ENCODE peak calls at places on chromosomes 12 and 14, in five cellular contexts. N is NCI-H1105 treated with DMSO at 0.1 percent for 48 hours, G is T-helper 17 cell, K is fibroblast of the aortic adventitia, F is hypothalamus. X is an unnamed sample.

GRCh38 chr12:15677207-15677606 is 112.0 kb downstream of the EPS8 start:
- DNase-seq in K (no peak), G (no peak), F (no peak), N (no peak), X (no peak)

GRCh38 chr12:1760566-1761382 is 59.6 kb upstream of the LRTM2 start:
- DNase-seq in N (no peak), G (no peak), K (peak), F (no peak), X (no peak)

GRCh38 chr12:51593539-51593938 is 2.5 kb downstream of the SCN8A start:
- DNase-seq in G (no peak), F (no peak), K (peak), N (no peak), X (no peak)

GRCh38 chr14:58662028-58662427 is 24.3 kb downstream of the DACT1 start:
- DNase-seq in K (no peak), F (no peak), G (no peak), N (no peak), X (no peak)

GRCh38 chr12:55713721-55714120 is 2.1 kb upstream of the BLOC1S1 start:
- DNase-seq in G (no peak), F (no peak), K (peak), N (no peak), X (no peak)

GRCh38 chr14:72745991-72746980 is 147.6 kb downstream of the DPF3 start:
- DNase-seq in G (no peak), F (no peak), N (no peak), K (peak), X (no peak)

GRCh38 chr12:131910302-131911110 is 16.1 kb downstream of the ULK1 start:
- DNase-seq in K (no peak), F (no peak), N (no peak), G (no peak), X (no peak)

GRCh38 chr12:121637231-121637914 is 11.0 kb downstream of the ORAI1 start:
- DNase-seq in N (no peak), G (peak), K (no peak), F (no peak), X (no peak)

GRCh38 chr14:51008416-51008815 is 64.1 kb upstream of the PYGL start:
- DNase-seq in N (no peak), G (no peak), K (no peak), F (no peak), X (no peak)

GRCh38 chr12:122842505-122843405 is 7.5 kb downstream of the HIP1R start:
- DNase-seq in K (no peak), N (no peak), F (no peak), G (no peak), X (no peak)

GRCh38 chr14:105026033-105026785 is 5.3 kb upstream of the CDCA4 start:
- DNase-seq in F (no peak), N (no peak), G (no peak), K (no peak), X (no peak)

GRCh38 chr12:119239040-119239439 is 60.3 kb downstream of the HSPB8 start:
- DNase-seq in N (no peak), G (no peak), K (no peak), F (no peak), X (no peak)

GRCh38 chr12:89840162-89840922 is 131.7 kb upstream of the ATP2B1 start:
- DNase-seq in K (peak), N (no peak), G (no peak), F (no peak), X (no peak)

GRCh38 chr12:46774011-46774633 is 51.7 kb downstream of the SLC38A4 start:
- DNase-seq in N (no peak), F (no peak), K (peak), G (no peak), X (no peak)

GRCh38 chr12:94230357-94230905 is 82.1 kb downstream of the PLXNC1 start:
- DNase-seq in G (no peak), N (no peak), K (peak), F (no peak), X (no peak)

GRCh38 chr12:55034218-55034617 is 14.4 kb downstream of the NEUROD4 start:
- DNase-seq in K (no peak), N (no peak), F (peak), G (no peak), X (no peak)

GRCh38 chr12:3161861-3162260 is 84.7 kb downstream of the TSPAN9 start:
- DNase-seq in G (no peak), N (no peak), F (no peak), K (no peak), X (no peak)

GRCh38 chr14:24952851-24953666 is 96.9 kb downstream of the STXBP6 start:
- DNase-seq in F (peak), K (no peak), N (no peak), G (no peak), X (peak)

GRCh38 chr12:24945039-24945438 is 3.9 kb downstream of the BCAT1 start:
- DNase-seq in G (no peak), K (no peak), N (no peak), F (no peak), X (no peak)

GRCh38 chr12:52440821-52441319 is 6.7 kb upstream of the KRT75 start:
- DNase-seq in F (no peak), G (no peak), K (peak), N (no peak), X (no peak)

GRCh38 chr12:66129934-66130266 is 650 bp downstream of the LLPH start:
- DNase-seq in F (no peak), G (no peak), N (no peak), K (peak), X (no peak)

GRCh38 chr12:89927226-89927698 is 218.6 kb upstream of the ATP2B1 start:
- DNase-seq in K (no peak), F (no peak), G (no peak), N (no peak), X (no peak)

GRCh38 chr12:52183544-52183910 is 8.3 kb downstream of the KRT80 start:
- DNase-seq in G (no peak), F (no peak), N (peak), K (no peak), X (no peak)

GRCh38 chr12:15846887-15847286 is 35.3 kb upstream of the STRAP start:
- DNase-seq in N (no peak), G (no peak), K (peak), F (no peak), X (no peak)

GRCh38 chr12:59999291-59999690 is 403.5 kb downstream of the SLC16A7 start:
- DNase-seq in N (no peak), G (no peak), F (no peak), K (no peak), X (no peak)

GRCh38 chr14:52272375-52272774 is 4.9 kb downstream of the PTGDR start:
- DNase-seq in K (peak), G (no peak), N (no peak), F (no peak), X (no peak)

GRCh38 chr14:105445901-105446845 is 26.5 kb downstream of the MTA1 start:
- DNase-seq in F (no peak), G (no peak), N (no peak), K (no peak), X (no peak)

GRCh38 chr12:68491204-68491960 is 119.3 kb upstream of the RAP1B start:
- DNase-seq in F (no peak), K (no peak), N (no peak), G (no peak), X (no peak)

GRCh38 chr14:104697892-104698583 is 8.6 kb downstream of the INF2 start:
- DNase-seq in G (no peak), N (no peak), K (peak), F (no peak), X (peak)

GRCh38 chr14:80425686-80426085 is 214.4 kb upstream of the DIO2 start:
- DNase-seq in F (no peak), N (no peak), G (no peak), K (peak), X (no peak)

GRCh38 chr12:11133162-11133561 is 1.3 kb downstream of the TAS2R30 start:
- DNase-seq in G (no peak), K (no peak), N (no peak), F (no peak), X (no peak)

GRCh38 chr14:81990312-81990761 is 456.7 kb upstream of the SEL1L start:
- DNase-seq in G (no peak), K (peak), F (peak), N (peak), X (peak)

GRCh38 chr12:57368349-57369095 is 62.3 kb downstream of the R3HDM2 start:
- DNase-seq in K (peak), N (no peak), G (no peak), F (no peak), X (no peak)

GRCh38 chr12:93972411-93973208 is 175.8 kb upstream of the PLXNC1 start:
- DNase-seq in N (no peak), F (no peak), K (peak), G (no peak), X (no peak)

GRCh38 chr12:52235822-52236291 is 2.8 kb downstream of the KRT7 start:
- DNase-seq in F (no peak), N (no peak), K (no peak), G (no peak), X (no peak)

GRCh38 chr14:64218344-64219240 is 75.6 kb downstream of the ESR2 start:
- DNase-seq in K (peak), F (no peak), N (no peak), G (no peak), X (no peak)

GRCh38 chr12:1796515-1797010 is 23.8 kb upstream of the LRTM2 start:
- DNase-seq in K (no peak), G (no peak), N (no peak), F (no peak), X (no peak)

GRCh38 chr14:25622752-25623151 is 572.8 kb upstream of the STXBP6 start:
- DNase-seq in G (no peak), F (no peak), K (no peak), N (peak), X (no peak)

GRCh38 chr12:113088971-113089756 is 32.6 kb downstream of the DTX1 start:
- DNase-seq in F (no peak), N (no peak), K (no peak), G (peak), X (no peak)

X was measured in occipital lobe.